ENCODE peak calls at places on chromosome 7, in four cellular contexts. P is HFF-Myc, C is endothelial cell of umbilical vein, I is tibial artery. O is an unnamed sample.

GRCh38 chr7:27245798-27246691 is 3.4 kb downstream of the EVX1 start:
- DNase-seq in C (no peak), P (no peak), I (no peak), O (no peak)

GRCh38 chr7:92035576-92035975 is 94.9 kb downstream of the AKAP9 start:
- DNase-seq in P (no peak), I (no peak), C (no peak), O (no peak)

GRCh38 chr7:108167460-108167859 is 37.3 kb upstream of the LAMB4 start:
- DNase-seq in I (no peak), P (no peak), C (no peak), O (no peak)

GRCh38 chr7:23472046-23472445 is 1.8 kb upstream of the IGF2BP3 start:
- DNase-seq in C (no peak), P (no peak), I (no peak), O (no peak)

GRCh38 chr7:146401939-146402338 is 285.3 kb downstream of the CNTNAP2 start:
- DNase-seq in C (no peak), P (no peak), I (no peak), O (no peak)

GRCh38 chr7:135361788-135362187 is 128.2 kb downstream of the STRA8 start:
- DNase-seq in I (no peak), C (no peak), P (no peak), O (no peak)

GRCh38 chr7:134472572-134473242 is 13.8 kb upstream of the AKR1B1 start:
- DNase-seq in I (no peak), C (no peak), P (no peak), O (no peak)

GRCh38 chr7:73978681-73979563 is 49.1 kb upstream of the ELN start:
- DNase-seq in I (peak; percentile 23), P (no peak), C (peak; percentile 24), O (peak; percentile 68)

GRCh38 chr7:106522691-106523090 is 138.3 kb downstream of the CCDC71L start:
- DNase-seq in C (no peak), I (no peak), P (no peak), O (no peak)

GRCh38 chr7:151206914-151207313 is 3.4 kb downstream of the H2BK1 start:
- DNase-seq in P (no peak), C (no peak), I (no peak), O (no peak)

GRCh38 chr7:98276241-98276761 is 5.2 kb upstream of the BRI3 start:
- DNase-seq in C (no peak), P (no peak), I (peak; percentile 52), O (peak; percentile 64)

GRCh38 chr7:17672774-17673173 is 267.5 kb downstream of the SNX13 start:
- DNase-seq in I (no peak), C (no peak), P (no peak), O (no peak)

GRCh38 chr7:136956232-136956631 is 87.8 kb downstream of the CHRM2 start:
- DNase-seq in I (no peak), C (no peak), P (peak; percentile 45), O (no peak)

GRCh38 chr7:337567-337951 is 47.6 kb downstream of the FOXL3 start:
- DNase-seq in C (no peak), I (no peak), P (no peak), O (no peak)

GRCh38 chr7:100400656-100401055 is 27.4 kb downstream of the PILRA start:
- DNase-seq in I (no peak), P (no peak), C (peak; percentile 30), O (no peak)

GRCh38 chr7:39260279-39260844 is 282.7 kb downstream of the POU6F2 start:
- DNase-seq in I (no peak), C (no peak), P (no peak), O (no peak)

GRCh38 chr7:111210996-111211395 is 120.1 kb downstream of the LRRN3 start:
- DNase-seq in P (no peak), C (peak; percentile 70), I (no peak), O (no peak)

GRCh38 chr7:37048674-37049073 is 324.4 kb upstream of the AOAH start:
- DNase-seq in I (no peak), C (no peak), P (no peak), O (no peak)

GRCh38 chr7:118217068-118217715 is 7.3 kb upstream of the ANKRD7 start:
- DNase-seq in P (no peak), I (no peak), C (no peak), O (no peak)

GRCh38 chr7:47915066-47915976 is 32.9 kb downstream of the PKD1L1 start:
- DNase-seq in P (peak; percentile 42), I (no peak), C (no peak), O (no peak)

GRCh38 chr7:102326156-102326914 is 29.9 kb downstream of the SPDYE6 start:
- DNase-seq in I (no peak), C (no peak), P (no peak), O (no peak)

GRCh38 chr7:142798451-142799438 is 28.0 kb downstream of the PRSS2 start:
- DNase-seq in P (no peak), C (no peak), I (no peak), O (peak; percentile 41)

GRCh38 chr7:73885975-73886798 is 25.2 kb downstream of the TMEM270 start:
- DNase-seq in P (no peak), C (peak; percentile 96), I (peak; percentile 70), O (no peak)

GRCh38 chr7:101363734-101364374 is 1.2 kb downstream of the COL26A1 start:
- DNase-seq in I (peak; percentile 34), P (no peak), C (peak; percentile 38), O (no peak)

GRCh38 chr7:44559485-44559884 is 14.2 kb downstream of the DDX56 start:
- DNase-seq in P (no peak), C (no peak), I (no peak), O (peak; percentile 59)

GRCh38 chr7:44564606-44565005 is 9.1 kb downstream of the DDX56 start:
- DNase-seq in I (no peak), C (no peak), P (no peak), O (peak; percentile 41)

GRCh38 chr7:44561962-44562621 is 11.6 kb downstream of the DDX56 start:
- DNase-seq in C (no peak), I (no peak), P (peak; percentile 31), O (no peak)

GRCh38 chr7:44563171-44563679 is 10.5 kb downstream of the DDX56 start:
- DNase-seq in P (no peak), C (no peak), I (no peak), O (peak; percentile 52)

GRCh38 chr7:44561481-44561880 is 12.2 kb downstream of the DDX56 start:
- DNase-seq in I (no peak), P (no peak), C (no peak), O (no peak)
- TF ChIP-seq CTCF in I (no peak), P (no peak), C (no peak), O (no peak)

GRCh38 chr7:3668743-3669142 is 367.7 kb downstream of the SDK1 start:
- DNase-seq in P (no peak), C (no peak), I (no peak), O (no peak)

GRCh38 chr7:3678411-3678810 is 377.4 kb downstream of the SDK1 start:
- DNase-seq in C (no peak), I (no peak), P (no peak), O (no peak)

GRCh38 chr7:3670898-3671297 is 369.8 kb downstream of the SDK1 start:
- DNase-seq in C (no peak), P (no peak), I (no peak), O (no peak)

DNA sequence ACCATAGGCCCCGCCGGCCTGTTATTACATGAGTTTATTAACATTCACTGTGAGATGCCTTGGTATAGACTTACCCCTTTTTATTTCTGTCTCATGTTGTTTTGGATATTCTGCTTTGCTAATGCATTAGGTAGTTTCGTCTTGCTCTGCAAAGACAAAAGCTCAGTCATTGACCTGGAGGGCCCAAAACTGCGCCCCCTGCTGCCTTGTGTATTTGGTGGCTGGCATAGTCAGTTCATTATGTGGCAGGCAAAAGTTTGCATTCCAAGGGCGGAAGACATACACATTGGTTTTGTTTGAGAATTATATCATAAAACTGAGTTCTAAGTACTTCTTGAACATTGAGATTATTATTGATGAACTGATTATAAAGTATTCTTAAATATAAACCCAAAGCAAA is 372.5 kb downstream of the SDK1 start:
- DNase-seq in P (no peak), I (no peak), C (peak; percentile 25), O (no peak)
- TF ChIP-seq CTCF in P (no peak), I (no peak), C (peak; percentile 54), O (no peak)

DNA sequence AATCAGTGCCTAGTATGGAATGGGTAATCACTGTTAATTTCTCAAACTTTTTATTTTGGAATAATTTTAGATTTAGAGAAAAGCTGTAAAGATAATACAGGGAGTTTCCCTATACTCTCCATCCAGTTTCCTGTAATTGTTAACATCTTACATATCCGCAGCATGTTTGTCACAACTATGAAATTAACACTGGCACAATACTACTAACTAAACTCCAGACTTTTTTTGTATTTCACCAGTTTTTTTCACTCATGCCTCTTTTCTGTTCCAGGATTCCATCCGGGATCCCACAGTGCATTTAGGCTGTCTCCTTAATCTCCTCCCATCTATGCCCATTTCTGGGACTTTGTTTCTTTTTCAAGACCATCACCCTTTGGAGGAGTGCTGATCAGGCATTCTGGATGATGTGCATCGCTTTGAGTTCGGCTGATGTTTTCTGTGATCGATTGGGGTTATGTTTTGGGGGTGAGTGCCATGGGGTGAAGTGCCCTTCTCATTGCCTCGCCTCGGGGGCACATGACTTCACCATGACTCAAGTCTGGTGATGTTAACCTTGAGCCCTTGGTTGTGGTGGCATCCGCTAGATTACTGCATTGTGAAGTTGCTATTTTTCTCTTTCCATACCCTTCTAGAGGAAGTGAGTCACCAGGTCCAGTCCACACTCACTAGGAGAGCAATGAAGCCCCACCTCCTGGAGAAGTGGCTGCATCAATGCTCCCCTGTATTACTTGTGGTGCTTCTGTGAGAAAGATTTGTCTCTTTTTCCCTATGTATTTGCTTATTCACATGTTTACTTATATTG is 43.9 kb upstream of the GRB10 start:
- DNase-seq in C (peak; percentile 97), I (no peak), P (peak; percentile 72), O (no peak)
- TF ChIP-seq CTCF in C (no peak), I (no peak), P (peak; percentile 10), O (no peak)

GRCh38 chr7:80711521-80711920 is 73.1 kb downstream of the CD36 start:
- DNase-seq in C (no peak), P (no peak), I (no peak), O (no peak)
- TF ChIP-seq CTCF in C (no peak), P (no peak), I (no peak), O (no peak)